ENCODE peak calls at places on chromosomes 5 and 9, in seven cellular contexts. N, M, V, Z, R, F and B are unnamed samples.

GRCh38 chr5:158435161-158435616 is 576.2 kb upstream of the CLINT1 start:
- DNase-seq in N (no peak), M (no peak), Z (peak; percentile 53), V (no peak), R (no peak), F (no peak), B (no peak)

GRCh38 chr5:72093824-72094223 is 13.5 kb upstream of the MAP1B start:
- DNase-seq in R (no peak), Z (no peak), M (no peak), F (no peak), V (no peak), N (no peak), B (no peak)

GRCh38 chr5:41670854-41671791 is 160.7 kb upstream of the PLCXD3 start:
- DNase-seq in Z (no peak), F (no peak), M (no peak), N (no peak), V (no peak), R (no peak), B (no peak)

GRCh38 chr9:81052846-81053245 is 636.5 kb downstream of the TLE1 start:
- DNase-seq in N (no peak), R (no peak), F (no peak), V (no peak), M (no peak), Z (peak; percentile 45), B (no peak)

GRCh38 chr5:756865-757345 is 27.6 kb downstream of the ZDHHC11B start:
- DNase-seq in M (no peak), V (no peak), F (no peak), N (no peak), R (no peak), Z (no peak), B (peak; percentile 62)

GRCh38 chr5:127316013-127316412 is 25.4 kb downstream of the MEGF10 start:
- DNase-seq in F (no peak), N (no peak), M (no peak), V (no peak), R (no peak), Z (no peak), B (no peak)

GRCh38 chr5:177419045-177419444 is 7.4 kb upstream of the GRK6 start:
- DNase-seq in F (no peak), M (peak; percentile 24), Z (peak; percentile 59), R (no peak), V (no peak), N (no peak), B (peak; percentile 91)

GRCh38 chr5:169970911-169971436 is 9.3 kb downstream of the INSYN2B start:
- DNase-seq in N (no peak), V (no peak), F (no peak), R (no peak), M (peak; percentile 87), Z (peak; percentile 97), B (peak; percentile 9)

GRCh38 chr9:100619194-100619593 is 41.3 kb downstream of the CAVIN4 start:
- DNase-seq in M (no peak), R (no peak), N (no peak), F (no peak), V (no peak), Z (no peak), B (no peak)

GRCh38 chr5:65461490-65461889 is 20.2 kb downstream of the ADAMTS6 start:
- DNase-seq in N (no peak), R (no peak), F (no peak), M (no peak), Z (peak; percentile 9), V (no peak), B (no peak)

GRCh38 chr5:1111727-1112289 is at the start of gene SLC12A7:
- DNase-seq in Z (no peak), M (peak; percentile 23), N (peak; percentile 78), R (peak; percentile 66), F (no peak), V (no peak), B (no peak)

GRCh38 chr9:19050637-19051591 is 1.7 kb downstream of the RRAGA start:
- DNase-seq in M (no peak), N (no peak), F (no peak), V (no peak), R (no peak), Z (peak; percentile 9), B (peak; percentile 75)